ENCODE peak calls at places on chromosomes 11 and 22, in five cellular contexts. Y is cardiac muscle cell, Q is substantia nigra, L is psoas muscle, M is mesenchymal stem cell. Z is an unnamed sample.

GRCh38 chr22:36237462-36238347 is 1.6 kb downstream of the APOL2 start:
- DNase-seq in Y (peak), Q (no peak), L (no peak), M (peak), Z (no peak)

GRCh38 chr11:17208257-17208999 is 642 bp upstream of the PIK3C2A start:
- DNase-seq in Y (peak), Q (no peak), L (no peak), M (peak), Z (no peak)

GRCh38 chr11:32213223-32213622 is 122.3 kb downstream of the RCN1 start:
- DNase-seq in Y (peak), Q (no peak), L (no peak), M (peak), Z (no peak)

GRCh38 chr22:31044262-31044861 is 36.8 kb upstream of the SMTN start:
- DNase-seq in Y (peak), Q (no peak), L (peak), M (no peak), Z (no peak)

GRCh38 chr11:117076941-117077659 is 21.1 kb downstream of the SIK3 start:
- DNase-seq in Y (no peak), Q (no peak), L (no peak), M (peak), Z (no peak)

GRCh38 chr22:32206774-32207758 is 2.2 kb upstream of the RFPL2 start:
- DNase-seq in Y (peak), Q (no peak), L (no peak), M (peak), Z (peak)

GRCh38 chr11:129375731-129376657 is at the start of gene BARX2:
- DNase-seq in Y (peak), Q (peak), L (no peak), M (peak), Z (no peak)

GRCh38 chr22:41902932-41903421 is 11.9 kb downstream of the SHISA8 start:
- DNase-seq in Y (no peak), Q (no peak), L (peak), M (no peak), Z (no peak)

GRCh38 chr22:40747361-40747760 is 68.1 kb downstream of the MCHR1 start:
- DNase-seq in Y (no peak), Q (no peak), L (no peak), M (no peak), Z (no peak)

GRCh38 chr11:76843916-76844315 is 16.8 kb upstream of the ACER3 start:
- DNase-seq in Y (no peak), Q (no peak), L (no peak), M (no peak), Z (no peak)

GRCh38 chr22:25928038-25928437 is 186.1 kb downstream of the MYO18B start:
- DNase-seq in Y (no peak), Q (no peak), L (no peak), M (no peak), Z (no peak)

DNA sequence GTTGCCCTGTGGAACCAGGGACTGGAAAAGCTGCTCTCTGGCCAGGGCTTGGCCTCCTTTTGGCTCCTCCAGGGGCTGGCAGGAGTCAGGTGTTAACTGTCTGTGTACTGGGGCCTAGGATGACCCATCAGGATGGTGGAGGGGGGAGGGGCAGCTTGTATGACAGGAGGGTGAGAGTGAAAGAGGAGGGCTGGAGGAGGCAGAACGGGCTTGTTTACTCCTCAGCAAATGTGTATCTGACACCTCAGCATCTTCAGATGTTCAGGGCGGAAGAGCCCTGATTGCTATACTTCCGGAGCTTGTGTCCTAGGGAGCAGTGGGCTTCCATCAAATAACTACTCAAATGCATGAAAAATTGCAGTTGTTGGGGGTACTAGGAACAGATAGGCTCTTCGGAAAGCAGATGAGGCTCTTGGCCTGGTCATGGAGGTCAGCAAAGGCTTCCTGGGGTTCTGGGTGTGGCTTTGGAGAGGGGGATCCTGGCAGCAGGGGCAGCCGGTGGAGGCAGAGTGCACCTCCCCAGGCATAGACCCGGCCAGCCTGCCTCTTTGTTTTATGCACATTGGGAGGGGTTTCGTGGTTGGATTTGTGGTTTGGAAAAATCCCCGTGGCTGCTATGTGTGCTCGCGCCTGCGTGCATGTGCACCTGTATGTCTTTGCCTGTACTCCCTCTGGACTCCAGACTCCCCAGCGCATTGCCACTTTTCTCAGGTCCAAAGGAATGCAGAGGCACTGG is 31.2 kb downstream of the CD82 start:
- DNase-seq in Y (no peak), Q (no peak), L (no peak), M (no peak), Z (peak)
- H3K27ac ChIP-seq in Y (peak), Q (peak), L (peak), M (no peak), Z (peak)

GRCh38 chr11:67213251-67213650 is 53.0 kb upstream of the GRK2 start:
- DNase-seq in Y (no peak), Q (no peak), L (no peak), M (no peak), Z (no peak)
- H3K27ac ChIP-seq in Y (peak), Q (no peak), L (no peak), M (no peak), Z (no peak)

GRCh38 chr11:130771708-130772107 is 144.6 kb downstream of the SNX19 start:
- DNase-seq in Y (no peak), Q (no peak), L (no peak), M (peak), Z (no peak)
- H3K27ac ChIP-seq in Y (no peak), Q (no peak), L (no peak), M (no peak), Z (no peak)

DNA sequence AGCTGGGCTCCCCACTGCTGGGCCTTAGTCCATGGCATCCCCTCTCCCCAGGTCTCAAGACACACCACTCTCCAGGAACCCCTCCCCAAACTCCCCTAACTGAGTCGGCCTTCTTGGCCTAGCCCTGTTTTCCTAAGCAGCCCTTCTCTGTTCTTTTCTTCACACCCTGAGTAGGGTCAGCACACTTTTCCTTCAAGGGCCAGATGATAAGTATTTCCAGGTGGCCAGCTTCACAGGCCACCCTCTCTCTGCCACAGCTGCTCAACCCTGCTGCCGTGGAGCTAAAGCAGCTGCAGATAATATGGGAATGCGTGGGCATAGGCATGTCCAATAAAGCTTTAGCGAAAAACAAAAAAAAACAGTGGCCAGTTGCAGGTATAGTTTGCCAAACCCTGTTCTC is 24.1 kb downstream of the DGCR2 start:
- DNase-seq in Y (no peak), Q (no peak), L (no peak), M (no peak), Z (no peak)
- H3K27ac ChIP-seq in Y (peak), Q (no peak), L (no peak), M (no peak), Z (no peak)

Z was measured in CD8-positive, alpha-beta memory T cell.